ENCODE peak calls at places on chromosomes 12 and 14, in ten cellular contexts. F is CD8-positive, alpha-beta T cell; W is fibroblast of lung; X is Panc1; N is brain microvascular endothelial cell; A is fibroblast of the aortic adventitia; O is heart right ventricle; Y is A549; J is cardiac fibroblast; Z is GM12865. S is an unnamed sample.

GRCh38 chr12:13164271-13164670 is 32.3 kb upstream of the EMP1 start:
- DNase-seq in O (no peak), F (no peak), W (no peak), J (no peak), X (no peak), N (no peak), A (no peak), Z (no peak), Y (no peak), S (no peak)

GRCh38 chr12:115620816-115621215 is 656.7 kb downstream of the MED13L start:
- DNase-seq in A (no peak), J (no peak), O (no peak), W (no peak), X (no peak), N (no peak), Y (no peak), Z (no peak), F (no peak), S (no peak)

GRCh38 chr12:46371718-46372130 is 849 bp downstream of the SLC38A2 start:
- DNase-seq in J (peak), F (peak), Z (peak), W (peak), A (peak), X (no peak), O (peak), Y (peak), N (peak), S (no peak)

GRCh38 chr12:100185361-100185894 is 15.2 kb upstream of the ACTR6 start:
- DNase-seq in O (no peak), F (no peak), Y (no peak), N (no peak), A (peak), W (no peak), Z (peak), J (no peak), X (no peak), S (no peak)

GRCh38 chr14:97490521-97491070 is 693.4 kb downstream of the VRK1 start:
- DNase-seq in N (no peak), F (no peak), W (no peak), Z (peak), O (no peak), Y (no peak), J (no peak), A (no peak), X (no peak), S (no peak)

GRCh38 chr12:46609281-46609623 is 216.5 kb downstream of the SLC38A4 start:
- DNase-seq in Y (no peak), J (no peak), N (no peak), O (no peak), Z (peak), A (no peak), X (no peak), W (no peak), F (no peak), S (no peak)

GRCh38 chr14:63840981-63841380 is 11.8 kb upstream of the SYNE2 start:
- DNase-seq in W (no peak), Y (no peak), Z (no peak), J (peak), F (peak), N (no peak), O (peak), X (no peak), A (no peak), S (no peak)

GRCh38 chr14:69175130-69175529 is 16.2 kb upstream of the EXD2 start:
- DNase-seq in J (no peak), W (no peak), A (no peak), Y (no peak), Z (no peak), F (no peak), N (no peak), X (no peak), O (no peak), S (no peak)

GRCh38 chr12:65525501-65526141 is 247.1 kb downstream of the MSRB3 start:
- DNase-seq in F (no peak), O (no peak), N (peak), Z (peak), W (peak), J (peak), Y (no peak), A (peak), X (no peak), S (peak)

GRCh38 chr14:98177551-98177950 is 1094.4 kb downstream of the BCL11B start:
- DNase-seq in Y (no peak), N (no peak), A (no peak), F (no peak), W (no peak), Z (peak), J (no peak), O (no peak), X (no peak), S (no peak)

GRCh38 chr14:20262642-20263128 is 23.6 kb downstream of the OR11H4 start:
- DNase-seq in X (no peak), Y (no peak), Z (peak), F (no peak), A (peak), J (peak), N (peak), W (peak), O (no peak), S (peak)

GRCh38 chr12:66176525-66176924 is 6.7 kb upstream of the TMBIM4 start:
- DNase-seq in F (no peak), N (no peak), X (no peak), W (no peak), J (peak), Z (no peak), O (no peak), A (peak), Y (no peak), S (no peak)

GRCh38 chr14:99382781-99383456 is 97.7 kb downstream of the SETD3 start:
- DNase-seq in X (no peak), O (no peak), N (peak), Y (peak), A (no peak), W (peak), Z (no peak), F (no peak), J (peak), S (no peak)

GRCh38 chr12:89768586-89769482 is 60.2 kb upstream of the ATP2B1 start:
- DNase-seq in Y (peak), O (no peak), A (peak), Z (no peak), N (peak), F (no peak), X (peak), W (peak), J (peak), S (peak)

GRCh38 chr14:36420288-36420687 is 99.7 kb downstream of the NKX2-1 start:
- DNase-seq in N (no peak), X (no peak), Y (no peak), Z (no peak), J (no peak), O (no peak), F (no peak), W (no peak), A (no peak), S (no peak)

GRCh38 chr14:50773632-50774541 is 57.1 kb downstream of the NIN start:
- DNase-seq in A (peak), Y (peak), J (peak), Z (no peak), N (peak), O (no peak), F (peak), W (peak), X (peak), S (no peak)

GRCh38 chr12:92624236-92624635 is 78.6 kb upstream of the PLEKHG7 start:
- DNase-seq in W (peak), Z (no peak), A (peak), N (peak), O (no peak), X (no peak), F (no peak), Y (peak), J (peak), S (no peak)

GRCh38 chr12:28017126-28017872 is 44.8 kb upstream of the PTHLH start:
- DNase-seq in O (no peak), A (peak), F (no peak), X (no peak), Y (no peak), W (no peak), J (no peak), Z (no peak), N (no peak), S (no peak)

GRCh38 chr12:57816855-57817151 is 1.7 kb downstream of the AVIL start:
- DNase-seq in Y (no peak), O (peak), N (no peak), W (peak), A (peak), J (peak), F (no peak), Z (no peak), X (no peak), S (no peak)

GRCh38 chr12:27627123-27627835 is 69.0 kb upstream of the REP15 start:
- DNase-seq in N (peak), Y (no peak), A (peak), F (no peak), J (peak), X (no peak), Z (peak), W (peak), O (no peak), S (no peak)

GRCh38 chr14:68796418-68797101 is 3.7 kb upstream of the ZFP36L1 start:
- DNase-seq in Y (no peak), W (no peak), N (no peak), A (no peak), Z (no peak), X (no peak), O (no peak), F (no peak), J (no peak), S (no peak)

GRCh38 chr12:101064721-101065120 is 145.3 kb downstream of the SLC5A8 start:
- DNase-seq in O (no peak), W (peak), F (no peak), A (no peak), Y (no peak), X (no peak), J (no peak), Z (no peak), N (no peak), S (no peak)

DNA sequence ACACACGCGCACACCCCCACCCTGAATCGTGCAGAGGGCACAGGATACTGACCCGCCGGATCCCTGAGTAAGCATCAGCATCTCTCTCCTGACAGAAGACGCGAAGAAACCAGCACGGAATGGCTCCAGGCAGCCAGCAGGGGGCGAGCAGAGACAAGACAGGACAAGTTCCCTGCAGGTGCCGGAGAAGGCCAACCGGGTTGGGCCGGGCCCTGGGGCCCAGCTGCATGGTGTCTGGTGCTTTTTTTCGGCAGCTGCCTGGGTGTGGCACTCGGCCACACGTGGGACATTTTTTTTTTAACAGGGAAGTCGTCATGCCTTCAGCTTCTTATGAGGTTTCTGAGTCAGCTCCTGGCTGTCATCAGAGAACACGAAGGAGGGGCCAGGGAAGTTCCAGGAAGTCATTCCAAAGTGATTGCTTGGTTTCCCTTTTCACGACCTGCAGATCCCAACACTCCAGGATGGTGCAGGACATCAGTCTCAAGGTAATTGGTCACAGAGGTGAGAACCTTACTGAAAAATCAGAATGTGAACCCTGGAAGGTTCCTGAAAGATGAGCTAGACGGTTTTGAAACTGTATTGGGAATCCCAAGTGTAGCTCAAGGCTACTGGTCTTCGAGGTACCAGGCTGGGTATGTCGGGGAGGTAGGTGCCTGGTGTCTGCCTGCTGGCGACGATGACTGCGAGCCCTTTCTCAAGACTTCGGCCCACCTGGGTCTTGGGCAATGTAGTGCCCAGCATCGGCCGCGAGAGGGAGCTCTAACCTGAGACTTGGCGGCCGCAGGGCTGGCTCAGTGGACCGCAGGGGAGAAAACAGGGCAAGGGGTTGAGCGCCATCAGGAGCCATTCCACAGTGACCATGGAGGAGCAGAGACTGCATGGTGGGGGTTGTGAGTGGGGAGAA is 190.8 kb upstream of the PRMT8 start:
- DNase-seq in Z (peak), F (peak), O (peak), W (peak), Y (peak), J (peak), A (peak), N (peak), X (peak), S (peak)
- H3K4me3 ChIP-seq in Z (no peak), F (peak), O (peak), W (no peak), Y (peak), J (no peak), A (peak), N (peak), X (no peak), S (peak)

GRCh38 chr12:31245822-31246469 is 80.0 kb downstream of the SINHCAF start:
- DNase-seq in Z (no peak), N (no peak), W (no peak), F (no peak), J (peak), O (no peak), A (peak), X (no peak), Y (no peak), S (no peak)
- TF ChIP-seq CTCF in Z (no peak), N (peak), W (peak), F (no peak), J (peak), O (no peak), A (no peak), X (peak), Y (no peak), S (peak)

DNA sequence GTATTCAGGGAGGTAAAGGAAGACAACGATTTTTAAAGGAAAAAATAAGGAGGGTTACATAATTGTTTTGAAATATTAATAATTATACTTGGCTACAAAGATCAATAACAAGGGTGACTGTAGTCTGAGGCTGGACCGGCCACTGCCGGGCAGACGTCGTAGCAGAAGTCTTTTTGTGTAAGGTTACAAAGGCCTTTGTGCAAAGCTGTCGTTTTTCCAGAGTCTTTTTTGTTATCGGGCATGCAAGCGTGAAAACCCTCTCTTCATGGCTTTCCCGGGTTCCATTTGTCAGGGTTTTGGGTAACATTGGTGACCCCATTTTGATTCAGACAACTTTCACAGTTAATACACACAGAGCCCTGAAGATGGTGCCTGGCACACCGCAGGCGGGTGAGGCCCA is 31.4 kb downstream of the RILPL1 start:
- DNase-seq in Z (no peak), N (no peak), X (no peak), W (no peak), A (no peak), J (no peak), O (no peak), F (no peak), Y (no peak), S (no peak)
- H3K4me3 ChIP-seq in Z (no peak), N (no peak), X (no peak), W (no peak), A (no peak), J (no peak), O (no peak), F (no peak), Y (no peak), S (no peak)

DNA sequence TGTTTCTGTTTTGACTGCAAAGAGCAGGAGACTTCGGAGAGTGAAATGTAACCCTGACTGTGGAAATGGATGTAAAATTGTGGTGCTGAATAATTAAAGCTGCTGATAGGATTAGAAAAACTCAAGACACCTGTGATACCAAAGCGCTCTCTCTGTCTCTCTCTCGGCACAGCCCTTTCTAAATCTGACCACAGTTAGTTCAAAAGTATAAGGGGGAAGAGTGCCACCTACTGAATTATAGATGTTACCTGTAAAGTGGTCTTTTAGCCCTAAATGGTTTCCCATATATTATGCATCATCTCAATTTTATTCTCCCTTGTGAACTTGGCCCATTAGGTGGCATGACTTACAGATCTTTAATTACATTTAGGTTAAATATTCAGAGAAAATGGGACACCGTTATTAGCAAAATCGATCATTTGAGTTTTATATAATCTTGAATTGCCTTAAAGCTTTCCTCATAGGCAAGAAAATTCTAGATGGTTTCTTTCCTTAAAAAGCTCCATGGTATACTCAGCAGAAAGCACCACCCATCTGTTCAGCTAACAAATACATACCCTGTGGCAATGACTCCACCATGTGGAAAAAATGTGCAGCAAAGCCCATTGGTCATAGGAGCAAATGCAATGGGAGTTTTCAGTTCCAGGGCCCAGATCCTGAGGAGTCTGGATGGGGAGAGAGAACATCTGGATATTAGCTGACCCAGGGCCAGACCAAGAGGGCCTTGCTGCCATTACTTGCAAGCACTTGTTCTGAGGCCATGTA is 18.1 kb downstream of the RFC5 start:
- DNase-seq in W (peak), X (no peak), Z (no peak), A (peak), O (no peak), J (peak), F (no peak), N (peak), Y (no peak), S (no peak)
- TF ChIP-seq CTCF in W (peak), X (peak), Z (no peak), A (peak), O (peak), J (peak), F (no peak), N (peak), Y (peak), S (peak)

GRCh38 chr14:24310666-24311604 is at the start of gene LTB4R:
- DNase-seq in X (no peak), W (peak), N (peak), O (peak), Z (peak), F (peak), Y (no peak), J (peak), A (peak), S (no peak)
- H3K4me3 ChIP-seq in X (no peak), W (no peak), N (peak), O (peak), Z (peak), F (peak), Y (no peak), J (peak), A (peak), S (peak)

DNA sequence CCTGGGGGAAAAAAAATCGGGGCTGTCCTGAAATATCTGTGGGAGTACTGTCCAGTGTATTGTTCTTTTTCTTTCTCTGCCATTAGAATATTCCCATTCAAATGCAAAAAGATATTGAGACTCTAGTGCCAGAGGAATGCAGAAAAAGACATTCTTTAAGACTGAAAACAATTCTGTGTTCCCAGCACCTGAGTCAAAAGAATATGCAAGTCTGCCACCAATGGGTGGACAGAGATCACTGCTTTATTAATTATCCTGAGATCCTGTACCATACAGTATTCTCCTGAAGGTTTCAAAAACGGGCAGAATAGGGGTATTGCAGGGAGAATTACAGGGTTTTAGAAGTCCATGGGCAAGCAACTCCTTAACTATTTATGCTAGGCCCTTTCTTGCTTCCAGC is 361.8 kb downstream of the C12orf50 start:
- DNase-seq in X (no peak), A (peak), J (peak), W (peak), F (no peak), Y (no peak), N (peak), Z (no peak), O (no peak), S (no peak)
- TF ChIP-seq CTCF in X (peak), A (peak), J (peak), W (peak), F (no peak), Y (peak), N (peak), Z (no peak), O (peak), S (peak)

DNA sequence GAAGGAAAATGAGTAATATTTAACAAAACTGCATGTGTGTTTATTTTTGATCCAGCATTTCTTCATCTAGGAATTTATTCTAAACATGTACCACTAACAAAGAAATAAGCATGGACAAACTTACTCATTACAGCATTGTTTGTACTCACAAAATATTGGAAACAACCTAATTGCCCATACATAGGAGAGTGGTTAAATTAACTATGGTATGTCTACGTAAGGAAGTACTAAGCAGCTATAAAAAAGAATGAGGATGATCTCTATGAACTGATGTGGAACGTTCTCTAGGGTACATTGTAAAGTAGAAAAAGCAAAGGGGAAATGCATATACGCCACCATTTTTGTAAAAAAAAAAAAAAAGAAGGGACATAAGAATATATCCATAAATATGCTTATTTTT is 17.4 kb upstream of the TAS2R42 start:
- DNase-seq in J (no peak), W (no peak), F (no peak), Z (no peak), Y (no peak), O (no peak), A (no peak), X (no peak), N (no peak), S (no peak)
- H3K4me3 ChIP-seq in J (no peak), W (no peak), F (no peak), Z (no peak), Y (no peak), O (no peak), A (no peak), X (no peak), N (no peak), S (no peak)

GRCh38 chr12:130816055-130816454 is 23.0 kb downstream of the STX2 start:
- DNase-seq in W (no peak), A (no peak), N (no peak), X (no peak), J (no peak), F (no peak), Y (no peak), O (no peak), Z (peak), S (no peak)

GRCh38 chr12:130819681-130820080 is 19.4 kb downstream of the STX2 start:
- DNase-seq in Y (no peak), W (no peak), J (no peak), X (no peak), N (no peak), O (no peak), Z (no peak), A (no peak), F (no peak), S (no peak)

GRCh38 chr12:130817804-130818203 is 21.2 kb downstream of the STX2 start:
- DNase-seq in N (no peak), Y (no peak), X (no peak), O (no peak), A (no peak), J (no peak), Z (no peak), W (no peak), F (no peak), S (no peak)

GRCh38 chr12:130818381-130819247 is 20.4 kb downstream of the STX2 start:
- DNase-seq in Z (peak), Y (peak), W (peak), X (no peak), O (peak), F (peak), A (peak), N (no peak), J (peak), S (no peak)

GRCh38 chr12:130819248-130819576 is 19.8 kb downstream of the STX2 start:
- DNase-seq in J (no peak), O (no peak), A (no peak), X (no peak), W (no peak), Y (no peak), N (no peak), Z (no peak), F (no peak), S (no peak)
- TF ChIP-seq CTCF in J (no peak), O (peak), A (no peak), X (no peak), W (no peak), Y (peak), N (no peak), Z (no peak), F (peak), S (no peak)

GRCh38 chr12:48198985-48199384 is 4.1 kb downstream of the OR10AD1 start:
- DNase-seq in A (no peak), J (no peak), Z (no peak), X (no peak), W (no peak), N (no peak), O (no peak), Y (no peak), F (no peak), S (no peak)
- H3K4me3 ChIP-seq in A (peak), J (peak), Z (peak), X (peak), W (peak), N (peak), O (peak), Y (peak), F (peak), S (peak)

GRCh38 chr12:127147724-127148123 is 1119.2 kb upstream of the TMEM132C start:
- DNase-seq in O (no peak), A (no peak), F (no peak), X (no peak), Z (no peak), W (no peak), N (no peak), J (no peak), Y (no peak), S (no peak)
- TF ChIP-seq CTCF in O (no peak), A (no peak), F (no peak), X (no peak), Z (no peak), W (no peak), N (no peak), J (no peak), Y (no peak), S (no peak)

S was measured in epithelial cell of proximal tubule.